ENCODE peak calls at places on chromosomes 13 and 19, in four cellular contexts. J is left lung, D is stomach, P is fibroblast of lung. N is an unnamed sample. For H3K27me3, the result is how much of the 10 kb centered on the place peaks cover.

GRCh38 chr19:30857966-30858490 is 485.8 kb downstream of the ZNF536 start:
- DNase-seq in P (no peak), J (no peak), D (no peak), N (no peak)

GRCh38 chr19:38718747-38719543 is 25.3 kb downstream of the CAPN12 start:
- DNase-seq in P (peak), J (no peak), D (peak), N (no peak)

GRCh38 chr19:3604987-3605343 is 1.7 kb downstream of the TBXA2R start:
- DNase-seq in P (no peak), J (no peak), D (no peak), N (no peak)

GRCh38 chr19:16262618-16263017 is 62.0 kb upstream of the KLF2 start:
- DNase-seq in J (no peak), P (no peak), D (peak), N (no peak)

GRCh38 chr13:108178105-108178504 is 37.2 kb downstream of the LIG4 start:
- DNase-seq in D (no peak), J (no peak), P (no peak), N (no peak)

GRCh38 chr19:53102701-53103140 is 501 bp downstream of the ZNF160 start:
- DNase-seq in P (peak), D (peak), J (peak), N (no peak)

GRCh38 chr13:77477299-77477848 is 58.1 kb upstream of the SCEL start:
- DNase-seq in P (no peak), J (no peak), D (no peak), N (no peak)

GRCh38 chr19:42024622-42025111 is 30.6 kb upstream of the ATP1A3 start:
- DNase-seq in P (peak), D (no peak), J (no peak), N (peak)

GRCh38 chr13:111216166-111216960 is 101.3 kb downstream of the ARHGEF7 start:
- DNase-seq in D (peak), J (no peak), P (peak), N (no peak)

GRCh38 chr13:100811431-100811830 is 136.8 kb upstream of the TMTC4 start:
- DNase-seq in P (no peak), J (no peak), D (no peak), N (no peak)

GRCh38 chr19:49422407-49423277 is 599 bp downstream of the PTH2 start:
- DNase-seq in P (peak), D (no peak), J (no peak), N (no peak)

GRCh38 chr13:95533545-95534135 is 18.9 kb upstream of the CLDN10 start:
- DNase-seq in D (peak), J (no peak), P (no peak), N (no peak)

GRCh38 chr13:113623491-113624234 is 34.3 kb downstream of the ATP4B start:
- DNase-seq in P (no peak), J (peak), D (no peak), N (no peak)

GRCh38 chr19:12272980-12273901 is 21.4 kb downstream of the ZNF44 start:
- DNase-seq in P (no peak), J (no peak), D (no peak), N (no peak)

GRCh38 chr13:102309110-102309509 is 92.7 kb downstream of the FGF14 start:
- DNase-seq in D (no peak), P (no peak), J (no peak), N (no peak)

GRCh38 chr13:78194904-78195639 is 276.4 kb upstream of the EDNRB start:
- DNase-seq in D (no peak), P (peak), J (no peak), N (no peak)

GRCh38 chr13:30830638-30830965 is 75.5 kb upstream of the MEDAG start:
- DNase-seq in P (no peak), D (no peak), J (no peak), N (no peak)

GRCh38 chr13:77475345-77476084 is 60.0 kb upstream of the SCEL start:
- DNase-seq in J (no peak), D (no peak), P (no peak), N (no peak)

GRCh38 chr19:55173717-55174409 is 6.2 kb downstream of the SYT5 start:
- DNase-seq in D (peak), J (no peak), P (peak), N (no peak)

GRCh38 chr13:26425439-26426358 is 131.8 kb upstream of the WASF3 start:
- DNase-seq in P (peak), J (peak), D (peak), N (peak)

GRCh38 chr13:48222358-48223015 is 10.5 kb upstream of the ITM2B start:
- DNase-seq in D (no peak), J (peak), P (peak), N (no peak)

GRCh38 chr19:21398851-21399250 is 1.9 kb downstream of the ZNF493 start:
- DNase-seq in J (no peak), P (peak), D (no peak), N (no peak)

GRCh38 chr19:4368128-4368820 is 24.9 kb downstream of the MPND start:
- DNase-seq in J (no peak), P (no peak), D (no peak), N (no peak)

GRCh38 chr13:20624213-20624612 is 57.3 kb downstream of the IFT88 start:
- DNase-seq in D (no peak), P (no peak), J (no peak), N (no peak)

GRCh38 chr13:64362564-64362963 is 2867.6 kb downstream of the PCDH9 start:
- DNase-seq in J (no peak), P (no peak), D (no peak), N (no peak)

GRCh38 chr19:1239796-1240737 is 1.5 kb upstream of the ATP5F1D start:
- DNase-seq in P (peak), J (peak), D (peak), N (peak)

GRCh38 chr19:1239420-1239795 is 1.6 kb upstream of the CBARP start:
- DNase-seq in P (no peak), D (no peak), J (peak), N (no peak)

GRCh38 chr19:1237754-1238372 is at the start of gene CBARP:
- DNase-seq in P (no peak), D (no peak), J (no peak), N (no peak)

GRCh38 chr19:1237027-1237659 is 662 bp downstream of the CBARP start:
- DNase-seq in J (peak), P (no peak), D (no peak), N (no peak)

GRCh38 chr19:1238373-1239303 is 833 bp upstream of the CBARP start:
- DNase-seq in J (no peak), P (no peak), D (no peak), N (no peak)
- H3K27me3 ChIP-seq in J (half or more), P (under half), D (under half), N (under half)

GRCh38 chr19:17420267-17420924 is 549 bp downstream of the MVB12A start:
- DNase-seq in P (no peak), J (peak), D (peak), N (no peak)
- H3K27ac ChIP-seq in P (peak), J (peak), D (peak), N (no peak)

DNA sequence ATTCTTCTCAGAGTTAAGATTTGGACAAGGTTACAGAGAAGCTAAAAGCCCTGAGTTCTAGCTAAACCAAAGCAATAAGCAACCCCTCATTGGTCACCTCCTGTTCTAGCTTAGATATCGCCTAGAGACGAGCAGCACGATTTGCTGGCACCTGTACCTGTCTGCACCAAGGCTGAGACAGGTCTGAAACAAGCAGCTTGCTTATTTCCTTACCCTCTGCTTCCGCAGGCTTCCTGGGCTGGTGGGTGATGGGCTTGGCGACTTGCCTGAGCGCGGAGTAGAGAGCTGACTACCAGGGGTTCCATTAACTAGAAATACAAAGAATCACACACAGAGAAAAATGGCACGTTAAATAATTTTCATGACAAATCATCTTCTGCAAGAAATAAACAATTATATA is 276.9 kb downstream of the DCLK1 start:
- DNase-seq in P (no peak), D (no peak), J (no peak), N (no peak)
- H3K27me3 ChIP-seq in P (under half), D (under half), J (under half), N (under half)

GRCh38 chr19:46191972-46192371 is 37.6 kb upstream of the IGFL1 start:
- DNase-seq in J (no peak), D (no peak), P (no peak), N (no peak)

GRCh38 chr19:46195104-46195503 is 34.4 kb upstream of the IGFL1 start:
- DNase-seq in J (no peak), D (no peak), P (no peak), N (no peak)

GRCh38 chr19:46191356-46191755 is 38.2 kb upstream of the IGFL1 start:
- DNase-seq in J (no peak), D (no peak), P (no peak), N (no peak)

GRCh38 chr19:46193678-46194077 is 35.9 kb upstream of the IGFL1 start:
- DNase-seq in D (no peak), J (no peak), P (no peak), N (no peak)

GRCh38 chr19:46192990-46193650 is 36.4 kb upstream of the IGFL1 start:
- DNase-seq in D (no peak), P (peak), J (peak), N (no peak)
- H3K27ac ChIP-seq in D (no peak), P (no peak), J (peak), N (no peak)

GRCh38 chr13:51825165-51825592 is 19.8 kb downstream of the TMEM272 start:
- DNase-seq in P (no peak), D (no peak), J (no peak), N (no peak)
- H3K27me3 ChIP-seq in P (under half), D (under half), J (under half), N (under half)

DNA sequence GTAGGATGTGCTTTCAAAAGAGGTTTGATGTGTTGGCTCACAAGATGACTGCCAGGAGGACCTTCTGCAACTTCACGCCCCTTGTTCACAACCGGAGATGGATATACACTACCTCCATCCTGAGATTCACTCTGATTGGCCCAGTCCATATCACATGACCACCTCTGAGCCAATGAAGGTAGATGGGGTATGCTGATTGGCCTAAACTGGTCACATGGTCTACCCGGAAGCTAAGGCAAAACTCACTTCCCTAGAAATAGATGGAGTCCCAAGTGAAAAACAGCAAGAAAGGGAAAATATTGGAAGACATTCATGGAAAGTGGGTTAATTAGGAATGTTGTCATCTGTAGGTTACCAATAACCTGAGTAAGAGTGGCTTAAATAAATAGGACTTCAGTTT is 119.7 kb upstream of the MRI1 start:
- DNase-seq in J (no peak), P (no peak), D (no peak), N (no peak)
- H3K27ac ChIP-seq in J (no peak), P (no peak), D (no peak), N (no peak)